ENCODE peak calls at places on chromosomes 1 and 21, in ten cellular contexts. W, B, O, N, J, I, F, V, Q and Y are unnamed samples.

GRCh38 chr1:108957888-108958287 is 5.4 kb downstream of the CLCC1 start:
- DNase-seq in V (no peak), Q (no peak), O (no peak), B (no peak), W (no peak), N (no peak), F (no peak), I (no peak), J (no peak), Y (no peak)

GRCh38 chr1:165356876-165357275 is 361 bp upstream of the LMX1A start:
- DNase-seq in J (no peak), I (no peak), N (no peak), O (no peak), F (no peak), W (no peak), Q (no peak), V (no peak), B (no peak), Y (no peak)

GRCh38 chr1:20212685-20213331 is 26.5 kb upstream of the PLA2G2C start:
- DNase-seq in J (no peak), I (peak), B (peak), F (peak), Q (peak), O (peak), V (peak), N (peak), W (peak), Y (peak)

GRCh38 chr1:90402893-90403849 is 313.9 kb downstream of the BARHL2 start:
- DNase-seq in I (peak), B (peak), V (no peak), O (peak), W (no peak), F (no peak), N (peak), J (peak), Q (no peak), Y (no peak)

GRCh38 chr1:33572387-33572786 is 99.9 kb downstream of the ZSCAN20 start:
- DNase-seq in W (no peak), F (no peak), J (no peak), Q (no peak), O (no peak), N (no peak), B (no peak), V (no peak), I (no peak), Y (no peak)

GRCh38 chr1:31712625-31713024 is 8.8 kb upstream of the COL16A1 start:
- DNase-seq in B (peak), V (peak), J (no peak), I (peak), Q (no peak), N (peak), W (peak), F (no peak), O (no peak), Y (no peak)

GRCh38 chr21:44083631-44084291 is 23.4 kb upstream of the PWP2 start:
- DNase-seq in I (no peak), N (peak), O (no peak), V (no peak), B (no peak), W (no peak), J (no peak), Q (no peak), F (peak), Y (no peak)

GRCh38 chr1:160798439-160798838 is 2.5 kb downstream of the LY9 start:
- DNase-seq in W (no peak), I (no peak), Q (no peak), N (no peak), O (no peak), F (no peak), V (no peak), J (no peak), B (no peak), Y (no peak)

GRCh38 chr1:54774820-54775498 is 10.6 kb upstream of the PARS2 start:
- DNase-seq in J (no peak), V (no peak), W (no peak), F (no peak), I (no peak), Q (no peak), B (no peak), N (no peak), O (no peak), Y (no peak)

GRCh38 chr1:92884195-92884594 is 52.4 kb downstream of the RPL5 start:
- DNase-seq in Q (no peak), F (no peak), I (no peak), N (no peak), B (no peak), V (no peak), J (no peak), O (no peak), W (no peak), Y (no peak)

GRCh38 chr1:54094001-54094729 is 40.8 kb downstream of the TCEANC2 start:
- DNase-seq in B (no peak), J (no peak), V (no peak), F (no peak), N (peak), W (no peak), Q (no peak), O (no peak), I (no peak), Y (no peak)

GRCh38 chr1:20105856-20106255 is 13.5 kb downstream of the PLA2G2D start:
- DNase-seq in N (no peak), F (no peak), B (no peak), O (no peak), I (peak), Q (no peak), V (no peak), J (no peak), W (no peak), Y (no peak)

GRCh38 chr1:48214820-48215219 is 7.7 kb upstream of the SLC5A9 start:
- DNase-seq in O (no peak), Q (no peak), W (peak), N (peak), J (no peak), V (no peak), F (no peak), B (no peak), I (no peak), Y (peak)

GRCh38 chr21:44568667-44569556 is 4.6 kb upstream of the KRTAP10-4 start:
- DNase-seq in W (no peak), V (no peak), O (no peak), J (no peak), Q (no peak), B (no peak), N (no peak), I (no peak), F (no peak), Y (no peak)

GRCh38 chr1:181111559-181111958 is 23.1 kb downstream of the IER5 start:
- DNase-seq in I (peak), N (no peak), B (no peak), Q (no peak), O (no peak), W (no peak), F (no peak), J (no peak), V (no peak), Y (no peak)

GRCh38 chr1:181113061-181113695 is 24.7 kb downstream of the IER5 start:
- DNase-seq in J (no peak), V (no peak), B (no peak), O (no peak), W (no peak), Q (no peak), F (no peak), N (no peak), I (peak), Y (no peak)

GRCh38 chr1:181114574-181115366 is 26.3 kb downstream of the IER5 start:
- DNase-seq in Q (no peak), J (no peak), V (no peak), W (no peak), F (no peak), I (no peak), N (no peak), O (no peak), B (no peak), Y (no peak)

GRCh38 chr1:181115367-181115684 is 26.8 kb downstream of the IER5 start:
- DNase-seq in I (no peak), B (no peak), N (no peak), Q (no peak), V (no peak), F (no peak), O (no peak), W (no peak), J (no peak), Y (no peak)

DNA sequence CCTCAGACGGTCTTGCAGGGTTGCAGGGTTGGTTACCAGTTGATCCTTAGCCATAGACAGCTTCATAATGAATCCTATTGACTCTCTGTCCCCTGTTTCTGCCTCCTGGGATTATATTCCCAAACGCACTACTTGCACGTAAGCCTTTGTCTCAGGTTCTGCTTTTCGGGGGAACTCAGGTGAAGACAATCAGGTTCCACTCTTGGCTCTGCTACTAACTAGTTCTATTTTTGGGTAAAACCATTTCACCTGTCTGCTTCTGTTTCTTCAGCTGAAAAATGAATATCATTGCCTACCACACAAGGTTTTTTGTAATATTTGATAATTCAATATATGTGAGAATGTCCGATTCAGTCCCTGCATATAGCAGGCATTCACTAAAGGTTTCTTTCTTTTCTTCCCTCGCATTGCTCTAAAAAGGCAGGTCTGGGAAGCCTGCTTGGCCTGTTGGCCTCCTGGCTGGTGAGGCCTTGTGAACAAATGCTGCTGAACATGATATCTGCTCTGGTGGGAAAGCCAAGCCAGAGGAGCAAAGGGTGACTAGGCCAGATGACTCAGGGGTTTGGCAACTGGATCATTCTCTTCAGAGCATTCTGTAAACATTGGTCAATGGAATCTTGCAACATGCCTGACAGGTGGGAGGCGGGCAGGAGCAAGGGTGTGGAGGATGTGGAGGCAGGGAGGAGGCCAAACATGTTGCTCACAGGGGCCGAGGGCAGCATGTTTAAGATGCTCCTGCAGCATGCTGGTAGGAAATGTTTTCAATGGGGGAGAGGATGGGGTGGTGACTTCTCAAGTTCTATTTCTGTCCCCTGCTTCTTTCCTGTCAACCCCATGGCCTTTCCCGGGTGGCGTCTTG is 23.8 kb downstream of the IER5 start:
- DNase-seq in F (no peak), W (peak), O (no peak), V (peak), I (peak), N (peak), B (peak), Q (peak), J (peak), Y (no peak)
- H3K27ac ChIP-seq in F (no peak), W (peak), O (no peak), V (peak), I (peak), N (peak), B (peak), Q (peak), J (peak), Y (no peak)

GRCh38 chr1:41474490-41475271 is 9.8 kb downstream of the EDN2 start:
- DNase-seq in F (no peak), I (peak), W (peak), O (no peak), B (no peak), Q (peak), V (no peak), N (no peak), J (no peak), Y (peak)
- H3K27ac ChIP-seq in F (no peak), I (no peak), W (peak), O (no peak), B (no peak), Q (peak), V (peak), N (no peak), J (no peak), Y (no peak)

DNA sequence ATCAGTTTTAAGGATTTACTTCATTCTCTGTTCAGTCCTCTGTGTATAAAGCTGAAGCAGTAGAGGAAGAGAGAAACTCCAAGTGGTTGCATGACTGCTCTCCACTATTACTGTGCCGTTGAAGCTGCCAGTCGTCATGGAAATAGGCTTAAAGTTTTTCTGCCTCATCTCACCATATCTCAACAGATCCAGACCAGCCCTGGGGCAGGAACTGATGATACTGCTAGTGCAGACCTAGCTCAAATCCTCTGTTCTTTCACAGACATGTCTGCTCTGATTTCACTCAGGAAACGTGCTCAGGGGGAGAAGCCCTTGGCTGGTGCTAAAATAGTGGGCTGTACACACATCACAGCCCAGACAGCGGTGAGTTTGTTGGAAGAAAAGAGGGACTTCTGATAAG is 22.3 kb upstream of the STRIP1 start:
- DNase-seq in J (no peak), I (no peak), W (no peak), B (no peak), N (no peak), O (no peak), Q (no peak), F (no peak), V (no peak), Y (no peak)
- H3K27ac ChIP-seq in J (no peak), I (no peak), W (no peak), B (no peak), N (no peak), O (no peak), Q (no peak), F (no peak), V (peak), Y (no peak)

GRCh38 chr1:243433737-243434370 is 178.0 kb downstream of the SDCCAG8 start:
- DNase-seq in N (no peak), I (no peak), F (no peak), Q (no peak), O (no peak), V (no peak), J (no peak), B (no peak), W (no peak), Y (no peak)
- H3K27ac ChIP-seq in N (no peak), I (no peak), F (no peak), Q (no peak), O (no peak), V (no peak), J (no peak), B (no peak), W (no peak), Y (no peak)